ENCODE peak calls at places on chromosomes 1 and 21, in four cellular contexts. A, X, D and Y are unnamed samples.

GRCh38 chr1:22828151-22828817 is 117.6 kb downstream of the EPHB2 start:
- DNase-seq in A (no peak), X (no peak), D (no peak), Y (no peak)

GRCh38 chr1:16155537-16156410 is at the start of gene EPHA2:
- DNase-seq in A (peak), X (no peak), D (peak), Y (no peak)

GRCh38 chr1:96364576-96364975 is 357.0 kb upstream of the PTBP2 start:
- DNase-seq in A (no peak), X (no peak), D (no peak), Y (no peak)

GRCh38 chr1:26317612-26318337 is at the start of gene CD52:
- DNase-seq in A (peak), X (peak), D (no peak), Y (peak)

GRCh38 chr1:223759273-223759672 is 46.9 kb downstream of the CAPN2 start:
- DNase-seq in A (peak), X (peak), D (no peak), Y (no peak)

GRCh38 chr1:198465201-198466144 is 75.0 kb downstream of the ATP6V1G3 start:
- DNase-seq in A (peak), X (peak), D (peak), Y (no peak)

GRCh38 chr1:38076038-38076437 is 29.4 kb upstream of the POU3F1 start:
- DNase-seq in A (peak), X (peak), D (no peak), Y (no peak)

GRCh38 chr1:174726167-174726879 is 273.4 kb upstream of the CACYBP start:
- DNase-seq in A (peak), X (peak), D (peak), Y (no peak)

GRCh38 chr1:27833470-27833869 is 2.9 kb downstream of the PPP1R8 start:
- DNase-seq in A (no peak), X (no peak), D (no peak), Y (no peak)

GRCh38 chr1:228342627-228343210 is 63.9 kb downstream of the TRIM11 start:
- DNase-seq in A (no peak), X (no peak), D (no peak), Y (no peak)

GRCh38 chr1:226882631-226883409 is 12.4 kb downstream of the PSEN2 start:
- DNase-seq in A (no peak), X (no peak), D (no peak), Y (no peak)

GRCh38 chr21:14752006-14752909 is 206.1 kb upstream of the SAMSN1 start:
- DNase-seq in A (no peak), X (no peak), D (no peak), Y (no peak)

GRCh38 chr1:27418326-27418761 is 25.9 kb downstream of the GPR3 start:
- DNase-seq in A (no peak), X (peak), D (peak), Y (no peak)

GRCh38 chr1:64532646-64533045 is 62.7 kb downstream of the CACHD1 start:
- DNase-seq in A (no peak), X (no peak), D (no peak), Y (no peak)

GRCh38 chr1:209823143-209824041 is 4.4 kb upstream of the UTP25 start:
- DNase-seq in A (peak), X (peak), D (peak), Y (no peak)

GRCh38 chr21:43334214-43334958 is 92.5 kb downstream of the SIK1 start:
- DNase-seq in A (no peak), X (no peak), D (no peak), Y (no peak)

GRCh38 chr1:221993444-221993948 is 251.6 kb upstream of the DUSP10 start:
- DNase-seq in A (peak), X (peak), D (no peak), Y (no peak)

GRCh38 chr1:27590917-27591508 is 12.9 kb downstream of the AHDC1 start:
- DNase-seq in A (no peak), X (no peak), D (no peak), Y (no peak)

GRCh38 chr21:29547998-29548397 is 249.3 kb downstream of the BACH1 start:
- DNase-seq in A (no peak), X (no peak), D (no peak), Y (no peak)

GRCh38 chr21:27246741-27247140 is 279.9 kb upstream of the ADAMTS5 start:
- DNase-seq in A (no peak), X (no peak), D (no peak), Y (no peak)

GRCh38 chr1:3259020-3259419 is 190.0 kb downstream of the PRDM16 start:
- DNase-seq in A (no peak), X (no peak), D (no peak), Y (no peak)

GRCh38 chr1:57620589-57620988 is 196.7 kb upstream of the DAB1 start:
- DNase-seq in A (no peak), X (no peak), D (no peak), Y (no peak)

GRCh38 chr1:245578306-245578705 is 423.5 kb downstream of the KIF26B start:
- DNase-seq in A (no peak), X (no peak), D (no peak), Y (no peak)

GRCh38 chr1:150151291-150152181 is 1.8 kb downstream of the PLEKHO1 start:
- DNase-seq in A (no peak), X (no peak), D (no peak), Y (no peak)

GRCh38 chr1:145837658-145838057 is 7.8 kb upstream of the NUDT17 start:
- DNase-seq in A (no peak), X (no peak), D (no peak), Y (no peak)

GRCh38 chr1:179058343-179059184 is 23.3 kb upstream of the TOR3A start:
- DNase-seq in A (peak), X (no peak), D (no peak), Y (no peak)

GRCh38 chr1:229757226-229757625 is 131.2 kb downstream of the URB2 start:
- DNase-seq in A (no peak), X (no peak), D (no peak), Y (no peak)

GRCh38 chr1:154534263-154534844 is 24.1 kb downstream of the UBE2Q1 start:
- DNase-seq in A (peak), X (peak), D (peak), Y (no peak)
- TF ChIP-seq REST in A (no peak), X (no peak), D (no peak), Y (no peak)

GRCh38 chr1:36803870-36804560 is 230.3 kb downstream of the GRIK3 start:
- DNase-seq in A (no peak), X (no peak), D (no peak), Y (no peak)
- TF ChIP-seq REST in A (peak), X (no peak), D (no peak), Y (peak)

GRCh38 chr1:168410464-168410863 is 129.8 kb downstream of the TBX19 start:
- DNase-seq in A (no peak), X (no peak), D (no peak), Y (no peak)

GRCh38 chr1:168408531-168409242 is 128.0 kb downstream of the TBX19 start:
- DNase-seq in A (no peak), X (peak), D (peak), Y (no peak)

GRCh38 chr1:168405931-168406330 is 125.3 kb downstream of the TBX19 start:
- DNase-seq in A (no peak), X (no peak), D (no peak), Y (no peak)

DNA sequence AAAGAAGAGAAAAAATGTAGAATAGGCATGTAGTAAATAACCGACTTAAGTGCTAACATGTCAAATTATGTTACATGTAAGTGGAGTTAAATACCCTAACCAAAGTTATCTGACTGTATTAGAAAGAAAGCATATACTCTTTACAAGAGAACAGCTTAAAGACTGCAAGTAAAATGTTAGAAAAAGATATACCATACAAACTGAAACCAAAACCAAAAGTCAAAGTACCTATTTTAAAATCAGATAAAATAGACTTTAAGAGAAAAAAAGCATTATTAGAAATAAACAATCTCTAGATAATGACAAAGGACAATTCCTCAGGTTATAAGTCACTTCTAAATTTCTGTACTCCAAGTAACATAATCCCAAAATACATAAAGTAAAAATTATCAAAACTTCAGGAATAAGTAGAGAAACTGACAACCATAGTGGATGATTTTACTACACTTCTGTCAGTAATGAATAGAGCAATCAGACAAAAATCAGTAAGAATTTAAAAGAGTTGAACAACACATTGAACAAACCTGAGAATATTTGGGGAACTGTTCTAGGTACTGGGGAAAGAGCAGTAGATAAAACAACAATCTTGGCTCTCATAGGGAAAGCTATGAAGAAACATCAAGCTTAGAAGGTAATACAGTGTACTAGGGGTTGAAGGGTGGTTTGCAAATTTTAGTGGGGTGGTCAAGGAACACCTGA is 127.3 kb downstream of the TBX19 start:
- DNase-seq in A (no peak), X (no peak), D (no peak), Y (no peak)
- TF ChIP-seq REST in A (no peak), X (no peak), D (no peak), Y (no peak)

GRCh38 chr1:19738669-19739068 is 61.0 kb downstream of the TMCO4 start:
- DNase-seq in A (no peak), X (no peak), D (no peak), Y (no peak)

GRCh38 chr1:19735419-19736127 is 64.1 kb downstream of the TMCO4 start:
- DNase-seq in A (no peak), X (no peak), D (no peak), Y (no peak)

GRCh38 chr1:19739628-19740027 is 60.1 kb downstream of the TMCO4 start:
- DNase-seq in A (no peak), X (no peak), D (no peak), Y (no peak)

GRCh38 chr1:19738106-19738505 is 61.6 kb downstream of the TMCO4 start:
- DNase-seq in A (no peak), X (no peak), D (no peak), Y (no peak)

DNA sequence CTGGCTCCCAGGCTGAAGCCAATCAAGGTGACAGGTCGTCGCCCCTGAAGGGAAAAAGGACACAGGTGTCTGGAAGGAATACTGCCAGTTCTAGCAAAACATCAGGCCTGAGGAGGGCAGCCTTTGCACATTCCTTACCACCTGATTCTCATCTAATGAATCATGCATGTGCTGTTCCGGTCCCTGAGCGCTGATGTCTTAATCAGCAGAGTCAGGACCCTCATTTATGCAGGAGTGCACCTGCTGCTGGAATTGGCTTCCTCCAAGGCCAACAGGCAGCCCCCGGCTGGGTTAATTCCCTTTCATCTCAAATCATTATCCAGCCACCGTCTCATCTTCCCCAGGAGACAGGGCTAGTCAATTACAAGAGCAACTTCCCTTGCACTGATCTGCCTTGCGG is 62.3 kb downstream of the TMCO4 start:
- DNase-seq in A (no peak), X (no peak), D (no peak), Y (no peak)
- TF ChIP-seq REST in A (no peak), X (no peak), D (no peak), Y (no peak)

GRCh38 chr1:201648066-201648910 is 109.4 kb downstream of the NAV1 start:
- DNase-seq in A (peak), X (peak), D (peak), Y (no peak)
- TF ChIP-seq REST in A (no peak), X (peak), D (no peak), Y (no peak)